ENCODE peak calls at places on chromosomes 12 and 14, in seven cellular contexts. One of them, this sample, is unnamed.
A peak's percentile ranks its signal among the peaks of the same experiment; 100 is the strongest.

GRCh38 chr12:115710104-115710564 is 567.4 kb downstream of the MED13L start:
- DNase-seq in stomach: no peak
- DNase-seq in Peyer's patch: no peak
- DNase-seq in tibial artery: peak; percentile 22
- DNase-seq in RWPE2: no peak
- DNase-seq in PC-3: peak; percentile 55
- DNase-seq in uterus: peak; percentile 32
- DNase-seq in this sample: no peak

GRCh38 chr14:22026527-22026926 is 352.9 kb upstream of the OR4E1 start:
- DNase-seq in Peyer's patch: no peak
- DNase-seq in stomach: no peak
- DNase-seq in uterus: no peak
- DNase-seq in tibial artery: no peak
- DNase-seq in PC-3: peak; percentile 19
- DNase-seq in RWPE2: no peak
- DNase-seq in this sample: no peak

GRCh38 chr14:68762944-68763831 is 29.7 kb downstream of the ZFP36L1 start:
- DNase-seq in stomach: peak; percentile 87
- DNase-seq in RWPE2: no peak
- DNase-seq in tibial artery: no peak
- DNase-seq in Peyer's patch: no peak
- DNase-seq in PC-3: no peak
- DNase-seq in uterus: peak; percentile 96
- DNase-seq in this sample: peak; percentile 88

GRCh38 chr14:85223667-85224066 is 306.3 kb upstream of the FLRT2 start:
- DNase-seq in stomach: no peak
- DNase-seq in tibial artery: no peak
- DNase-seq in RWPE2: no peak
- DNase-seq in PC-3: no peak
- DNase-seq in uterus: no peak
- DNase-seq in Peyer's patch: no peak
- DNase-seq in this sample: peak; percentile 5

GRCh38 chr12:101780599-101780998 is 41.3 kb upstream of the SYCP3 start:
- DNase-seq in Peyer's patch: no peak
- DNase-seq in RWPE2: no peak
- DNase-seq in uterus: no peak
- DNase-seq in stomach: no peak
- DNase-seq in PC-3: no peak
- DNase-seq in tibial artery: no peak
- DNase-seq in this sample: no peak

GRCh38 chr14:55448146-55448614 is 7.8 kb upstream of the TBPL2 start:
- DNase-seq in tibial artery: no peak
- DNase-seq in RWPE2: peak; percentile 98
- DNase-seq in stomach: peak; percentile 35
- DNase-seq in PC-3: peak; percentile 100
- DNase-seq in uterus: peak; percentile 43
- DNase-seq in Peyer's patch: no peak
- DNase-seq in this sample: no peak

GRCh38 chr14:103710771-103711392 is 4.4 kb downstream of the XRCC3 start:
- DNase-seq in Peyer's patch: no peak
- DNase-seq in tibial artery: no peak
- DNase-seq in stomach: no peak
- DNase-seq in PC-3: peak; percentile 31
- DNase-seq in uterus: no peak
- DNase-seq in RWPE2: no peak
- DNase-seq in this sample: no peak

GRCh38 chr14:99035712-99036593 is 236.0 kb downstream of the BCL11B start:
- DNase-seq in RWPE2: peak; percentile 98
- DNase-seq in stomach: peak; percentile 42
- DNase-seq in uterus: peak; percentile 74
- DNase-seq in tibial artery: peak; percentile 95
- DNase-seq in PC-3: peak; percentile 53
- DNase-seq in Peyer's patch: peak; percentile 59
- DNase-seq in this sample: peak; percentile 46

GRCh38 chr14:99578541-99579044 is 25.4 kb downstream of the CCDC85C start:
- DNase-seq in uterus: peak; percentile 68
- DNase-seq in Peyer's patch: no peak
- DNase-seq in tibial artery: no peak
- DNase-seq in RWPE2: no peak
- DNase-seq in PC-3: peak; percentile 41
- DNase-seq in stomach: no peak
- DNase-seq in this sample: no peak

GRCh38 chr14:47715330-47715729 is 39.9 kb upstream of the MDGA2 start:
- DNase-seq in PC-3: peak; percentile 23
- DNase-seq in RWPE2: no peak
- DNase-seq in tibial artery: no peak
- DNase-seq in uterus: no peak
- DNase-seq in Peyer's patch: no peak
- DNase-seq in stomach: no peak
- DNase-seq in this sample: no peak

GRCh38 chr14:52067873-52068740 is 752 bp downstream of the NID2 start:
- DNase-seq in tibial artery: no peak
- DNase-seq in RWPE2: no peak
- DNase-seq in Peyer's patch: peak; percentile 52
- DNase-seq in uterus: peak; percentile 43
- DNase-seq in stomach: no peak
- DNase-seq in PC-3: peak; percentile 26
- DNase-seq in this sample: peak; percentile 30

GRCh38 chr12:19945559-19946485 is 422.5 kb upstream of the PDE3A start:
- DNase-seq in stomach: no peak
- DNase-seq in uterus: no peak
- DNase-seq in RWPE2: no peak
- DNase-seq in PC-3: no peak
- DNase-seq in Peyer's patch: no peak
- DNase-seq in tibial artery: no peak
- DNase-seq in this sample: no peak

GRCh38 chr14:82510007-82510406 is 976.4 kb upstream of the SEL1L start:
- DNase-seq in tibial artery: no peak
- DNase-seq in Peyer's patch: no peak
- DNase-seq in stomach: no peak
- DNase-seq in RWPE2: no peak
- DNase-seq in PC-3: no peak
- DNase-seq in uterus: no peak
- DNase-seq in this sample: no peak

GRCh38 chr12:104250366-104251125 is 35.0 kb downstream of the TXNRD1 start:
- DNase-seq in stomach: no peak
- DNase-seq in tibial artery: no peak
- DNase-seq in uterus: no peak
- DNase-seq in RWPE2: no peak
- DNase-seq in PC-3: no peak
- DNase-seq in Peyer's patch: no peak
- DNase-seq in this sample: no peak

GRCh38 chr14:51967521-51967920 is 21.8 kb upstream of the RTRAF start:
- DNase-seq in stomach: no peak
- DNase-seq in PC-3: no peak
- DNase-seq in Peyer's patch: no peak
- DNase-seq in RWPE2: no peak
- DNase-seq in uterus: no peak
- DNase-seq in tibial artery: no peak
- DNase-seq in this sample: no peak

GRCh38 chr12:124734224-124734788 is 129.4 kb downstream of the SCARB1 start:
- DNase-seq in RWPE2: no peak
- DNase-seq in tibial artery: peak; percentile 56
- DNase-seq in stomach: no peak
- DNase-seq in PC-3: no peak
- DNase-seq in uterus: no peak
- DNase-seq in Peyer's patch: no peak
- DNase-seq in this sample: no peak

GRCh38 chr12:116222358-116222757 is 55.1 kb downstream of the MED13L start:
- DNase-seq in RWPE2: peak; percentile 66
- DNase-seq in tibial artery: peak; percentile 78
- DNase-seq in stomach: peak; percentile 82
- DNase-seq in PC-3: peak; percentile 94
- DNase-seq in uterus: peak; percentile 93
- DNase-seq in Peyer's patch: no peak
- DNase-seq in this sample: no peak

GRCh38 chr14:53952533-53952932 is 4.1 kb downstream of the BMP4 start:
- DNase-seq in stomach: no peak
- DNase-seq in PC-3: peak; percentile 16
- DNase-seq in tibial artery: peak; percentile 50
- DNase-seq in Peyer's patch: no peak
- DNase-seq in uterus: no peak
- DNase-seq in RWPE2: no peak
- DNase-seq in this sample: no peak
- H3K4me1 ChIP-seq in stomach: peaks cover 50% of the 10 kb centered on the region
- H3K4me1 ChIP-seq in PC-3: peaks cover 4% of the 10 kb centered on the region
- H3K4me1 ChIP-seq in tibial artery: peaks cover 24% of the 10 kb centered on the region
- H3K4me1 ChIP-seq in Peyer's patch: peaks cover 18% of the 10 kb centered on the region
- H3K4me1 ChIP-seq in uterus: no peaks in the 10 kb centered on the region
- H3K4me1 ChIP-seq in RWPE2: no peaks in the 10 kb centered on the region
- H3K4me1 ChIP-seq in this sample: peaks cover 7% of the 10 kb centered on the region

GRCh38 chr12:46400406-46400805 is 27.8 kb upstream of the SLC38A2 start:
- DNase-seq in tibial artery: no peak
- DNase-seq in stomach: no peak
- DNase-seq in RWPE2: no peak
- DNase-seq in Peyer's patch: no peak
- DNase-seq in PC-3: no peak
- DNase-seq in uterus: no peak
- DNase-seq in this sample: no peak

GRCh38 chr12:46403732-46404097 is 31.1 kb upstream of the SLC38A2 start:
- DNase-seq in PC-3: no peak
- DNase-seq in stomach: no peak
- DNase-seq in Peyer's patch: no peak
- DNase-seq in uterus: no peak
- DNase-seq in tibial artery: no peak
- DNase-seq in RWPE2: no peak
- DNase-seq in this sample: no peak

GRCh38 chr12:46402451-46402850 is 29.9 kb upstream of the SLC38A2 start:
- DNase-seq in stomach: no peak
- DNase-seq in PC-3: peak; percentile 80
- DNase-seq in uterus: peak; percentile 91
- DNase-seq in Peyer's patch: no peak
- DNase-seq in tibial artery: peak; percentile 52
- DNase-seq in RWPE2: peak; percentile 63
- DNase-seq in this sample: no peak

GRCh38 chr12:46402861-46403731 is 30.5 kb upstream of the SLC38A2 start:
- DNase-seq in tibial artery: no peak
- DNase-seq in stomach: no peak
- DNase-seq in Peyer's patch: no peak
- DNase-seq in RWPE2: no peak
- DNase-seq in PC-3: peak; percentile 17
- DNase-seq in uterus: no peak
- DNase-seq in this sample: no peak

GRCh38 chr12:46401703-46402102 is 29.1 kb upstream of the SLC38A2 start:
- DNase-seq in Peyer's patch: no peak
- DNase-seq in RWPE2: no peak
- DNase-seq in stomach: no peak
- DNase-seq in PC-3: no peak
- DNase-seq in uterus: peak; percentile 71
- DNase-seq in tibial artery: peak; percentile 53
- DNase-seq in this sample: no peak
- TF ChIP-seq CTCF in Peyer's patch: no peak
- TF ChIP-seq CTCF in RWPE2: peak; percentile 36
- TF ChIP-seq CTCF in stomach: no peak
- TF ChIP-seq CTCF in PC-3: no peak
- TF ChIP-seq CTCF in uterus: peak; percentile 33
- TF ChIP-seq CTCF in tibial artery: peak; percentile 47
- TF ChIP-seq CTCF in this sample: no peak

GRCh38 chr12:113439606-113440030 is 17.4 kb downstream of the SDSL start:
- DNase-seq in RWPE2: no peak
- DNase-seq in stomach: peak; percentile 39
- DNase-seq in PC-3: peak; percentile 69
- DNase-seq in tibial artery: no peak
- DNase-seq in uterus: no peak
- DNase-seq in Peyer's patch: no peak
- DNase-seq in this sample: peak; percentile 73

GRCh38 chr12:113445544-113446176 is 23.5 kb downstream of the SDSL start:
- DNase-seq in PC-3: no peak
- DNase-seq in Peyer's patch: no peak
- DNase-seq in stomach: no peak
- DNase-seq in tibial artery: no peak
- DNase-seq in uterus: no peak
- DNase-seq in RWPE2: no peak
- DNase-seq in this sample: no peak

GRCh38 chr12:113440336-113440735 is 18.2 kb downstream of the SDSL start:
- DNase-seq in RWPE2: no peak
- DNase-seq in uterus: no peak
- DNase-seq in stomach: no peak
- DNase-seq in Peyer's patch: no peak
- DNase-seq in tibial artery: no peak
- DNase-seq in PC-3: no peak
- DNase-seq in this sample: no peak

GRCh38 chr12:113440947-113441782 is 19.0 kb downstream of the SDSL start:
- DNase-seq in stomach: no peak
- DNase-seq in Peyer's patch: no peak
- DNase-seq in RWPE2: no peak
- DNase-seq in tibial artery: no peak
- DNase-seq in PC-3: no peak
- DNase-seq in uterus: no peak
- DNase-seq in this sample: peak; percentile 56

DNA sequence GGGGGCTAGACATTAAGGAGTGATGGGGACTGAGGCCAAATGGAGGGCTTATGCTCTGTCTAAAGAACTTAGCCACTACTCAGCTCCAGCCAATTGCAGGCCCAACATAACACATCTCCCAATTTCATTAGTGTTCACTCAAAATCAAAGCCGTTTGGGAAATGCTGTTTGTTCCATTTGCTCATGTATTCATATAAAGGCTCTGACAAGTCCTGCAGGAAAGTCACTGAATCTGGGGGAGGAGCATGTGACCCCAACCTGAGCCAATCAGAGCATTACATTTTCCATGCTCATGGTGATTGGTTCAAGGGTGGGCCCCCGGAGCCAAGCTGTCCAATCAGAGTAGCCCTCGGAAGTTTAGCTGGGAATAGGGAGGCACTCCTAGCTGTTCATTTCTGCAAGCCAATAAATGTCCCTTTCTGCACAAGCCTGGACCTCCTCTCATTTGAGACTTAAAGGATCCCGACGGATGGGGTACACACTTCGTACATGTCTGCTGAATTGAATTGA is 20.9 kb downstream of the SDSL start:
- DNase-seq in uterus: no peak
- DNase-seq in Peyer's patch: no peak
- DNase-seq in tibial artery: no peak
- DNase-seq in stomach: no peak
- DNase-seq in RWPE2: no peak
- DNase-seq in PC-3: no peak
- DNase-seq in this sample: no peak
- H3K27me3 ChIP-seq in uterus: no peaks in the 10 kb centered on the region
- H3K27me3 ChIP-seq in Peyer's patch: no peaks in the 10 kb centered on the region
- H3K27me3 ChIP-seq in tibial artery: peaks cover 53% of the 10 kb centered on the region
- H3K27me3 ChIP-seq in stomach: peaks cover 81% of the 10 kb centered on the region
- H3K27me3 ChIP-seq in RWPE2: peaks cover 5% of the 10 kb centered on the region
- H3K27me3 ChIP-seq in PC-3: no peaks in the 10 kb centered on the region
- H3K27me3 ChIP-seq in this sample: no peaks in the 10 kb centered on the region

DNA sequence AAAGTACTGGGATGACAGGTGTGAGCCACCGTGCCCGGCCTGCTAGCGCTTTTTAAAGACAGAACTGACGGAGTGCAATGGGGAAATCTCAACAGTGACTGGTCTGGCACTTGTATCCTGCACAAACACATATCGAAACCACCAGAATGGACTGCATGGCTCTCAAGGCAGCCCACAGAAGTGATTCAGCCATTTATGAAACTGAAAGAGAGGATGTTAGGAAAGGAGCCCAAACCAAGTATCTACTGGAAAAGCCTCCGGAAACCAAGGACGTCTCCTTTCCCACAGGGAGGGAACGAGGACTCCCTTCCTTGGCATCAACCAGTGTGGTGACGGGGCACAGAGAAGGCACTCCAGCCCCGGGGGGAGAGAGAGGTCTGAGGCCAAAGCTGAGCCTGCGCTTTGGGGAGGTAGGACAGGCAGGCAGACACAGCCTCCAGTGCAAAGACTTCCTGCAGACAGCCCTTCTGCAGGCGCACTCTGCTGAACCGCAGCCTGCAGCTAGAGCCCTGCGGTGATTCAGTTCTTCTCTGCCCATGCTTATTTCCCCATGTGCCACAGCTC is 16.5 kb downstream of the SLC15A4 start:
- DNase-seq in uterus: no peak
- DNase-seq in Peyer's patch: no peak
- DNase-seq in stomach: no peak
- DNase-seq in tibial artery: peak; percentile 39
- DNase-seq in RWPE2: no peak
- DNase-seq in PC-3: no peak
- DNase-seq in this sample: no peak
- H3K4me1 ChIP-seq in uterus: no peaks in the 10 kb centered on the region
- H3K4me1 ChIP-seq in Peyer's patch: peaks cover 11% of the 10 kb centered on the region
- H3K4me1 ChIP-seq in stomach: peaks cover 4% of the 10 kb centered on the region
- H3K4me1 ChIP-seq in tibial artery: peaks cover 24% of the 10 kb centered on the region
- H3K4me1 ChIP-seq in RWPE2: no peaks in the 10 kb centered on the region
- H3K4me1 ChIP-seq in PC-3: peaks cover 9% of the 10 kb centered on the region
- H3K4me1 ChIP-seq in this sample: no peaks in the 10 kb centered on the region